ENCODE peak calls at places on chromosomes 4 and X, in nine cellular contexts. One of them, this sample, is unnamed.
A peak's percentile ranks its signal among the peaks of the same experiment; 100 is the strongest.

GRCh38 chr4:185773419-185773818 is 38.6 kb downstream of the SORBS2 start:
- DNase-seq in activated CD4-positive, alpha-beta T cell treated with anti-CD3 and anti-CD28 coated beads for 1 hour: no peak
- DNase-seq in astrocyte of the spinal cord: no peak
- DNase-seq in WERI-Rb-1: peak; percentile 89
- DNase-seq in fibroblast of pulmonary artery: no peak
- DNase-seq in H4: no peak
- DNase-seq in upper lobe of left lung: peak; percentile 59
- DNase-seq in GM10248: no peak
- DNase-seq in ureter: no peak
- DNase-seq in this sample: no peak

GRCh38 chrX:1045680-1046314 is 166.7 kb downstream of the CRLF2 start:
- DNase-seq in ureter: no peak
- DNase-seq in activated CD4-positive, alpha-beta T cell treated with anti-CD3 and anti-CD28 coated beads for 1 hour: no peak
- DNase-seq in upper lobe of left lung: no peak
- DNase-seq in fibroblast of pulmonary artery: no peak
- DNase-seq in GM10248: no peak
- DNase-seq in WERI-Rb-1: no peak
- DNase-seq in astrocyte of the spinal cord: no peak
- DNase-seq in H4: no peak
- DNase-seq in this sample: no peak

GRCh38 chr4:7183780-7184460 is 8.4 kb upstream of the SORCS2 start:
- DNase-seq in astrocyte of the spinal cord: no peak
- DNase-seq in fibroblast of pulmonary artery: no peak
- DNase-seq in WERI-Rb-1: no peak
- DNase-seq in activated CD4-positive, alpha-beta T cell treated with anti-CD3 and anti-CD28 coated beads for 1 hour: no peak
- DNase-seq in H4: no peak
- DNase-seq in GM10248: no peak
- DNase-seq in upper lobe of left lung: no peak
- DNase-seq in ureter: peak; percentile 10
- DNase-seq in this sample: no peak

GRCh38 chr4:1375761-1376322 is 28.8 kb downstream of the UVSSA start:
- DNase-seq in H4: no peak
- DNase-seq in astrocyte of the spinal cord: no peak
- DNase-seq in GM10248: no peak
- DNase-seq in WERI-Rb-1: peak; percentile 6
- DNase-seq in fibroblast of pulmonary artery: no peak
- DNase-seq in ureter: no peak
- DNase-seq in activated CD4-positive, alpha-beta T cell treated with anti-CD3 and anti-CD28 coated beads for 1 hour: no peak
- DNase-seq in upper lobe of left lung: no peak
- DNase-seq in this sample: no peak

GRCh38 chr4:1628892-1629703 is 55.0 kb downstream of the FAM53A start:
- DNase-seq in fibroblast of pulmonary artery: peak; percentile 49
- DNase-seq in H4: no peak
- DNase-seq in upper lobe of left lung: peak; percentile 62
- DNase-seq in astrocyte of the spinal cord: peak; percentile 17
- DNase-seq in activated CD4-positive, alpha-beta T cell treated with anti-CD3 and anti-CD28 coated beads for 1 hour: peak; percentile 55
- DNase-seq in WERI-Rb-1: peak; percentile 77
- DNase-seq in ureter: peak; percentile 61
- DNase-seq in GM10248: peak; percentile 87
- DNase-seq in this sample: no peak

GRCh38 chr4:109752545-109752944 is 22.7 kb upstream of the PLA2G12A start:
- DNase-seq in activated CD4-positive, alpha-beta T cell treated with anti-CD3 and anti-CD28 coated beads for 1 hour: no peak
- DNase-seq in WERI-Rb-1: no peak
- DNase-seq in GM10248: no peak
- DNase-seq in upper lobe of left lung: no peak
- DNase-seq in ureter: no peak
- DNase-seq in H4: no peak
- DNase-seq in fibroblast of pulmonary artery: no peak
- DNase-seq in astrocyte of the spinal cord: no peak
- DNase-seq in this sample: no peak

GRCh38 chrX:10111364-10112148 is 45.2 kb upstream of the CLCN4 start:
- DNase-seq in astrocyte of the spinal cord: no peak
- DNase-seq in GM10248: peak; percentile 48
- DNase-seq in ureter: no peak
- DNase-seq in H4: no peak
- DNase-seq in activated CD4-positive, alpha-beta T cell treated with anti-CD3 and anti-CD28 coated beads for 1 hour: peak; percentile 41
- DNase-seq in upper lobe of left lung: no peak
- DNase-seq in WERI-Rb-1: no peak
- DNase-seq in fibroblast of pulmonary artery: no peak
- DNase-seq in this sample: no peak

GRCh38 chr4:40577588-40578253 is 51.9 kb downstream of the RBM47 start:
- DNase-seq in fibroblast of pulmonary artery: peak; percentile 43
- DNase-seq in upper lobe of left lung: no peak
- DNase-seq in GM10248: no peak
- DNase-seq in H4: no peak
- DNase-seq in WERI-Rb-1: no peak
- DNase-seq in astrocyte of the spinal cord: no peak
- DNase-seq in ureter: no peak
- DNase-seq in activated CD4-positive, alpha-beta T cell treated with anti-CD3 and anti-CD28 coated beads for 1 hour: no peak
- DNase-seq in this sample: no peak

GRCh38 chrX:129825746-129826505 is 17.8 kb downstream of the ZDHHC9 start:
- DNase-seq in GM10248: no peak
- DNase-seq in upper lobe of left lung: no peak
- DNase-seq in activated CD4-positive, alpha-beta T cell treated with anti-CD3 and anti-CD28 coated beads for 1 hour: no peak
- DNase-seq in fibroblast of pulmonary artery: no peak
- DNase-seq in ureter: no peak
- DNase-seq in WERI-Rb-1: no peak
- DNase-seq in astrocyte of the spinal cord: no peak
- DNase-seq in H4: no peak
- DNase-seq in this sample: no peak

GRCh38 chr4:101171747-101172146 is 175.6 kb downstream of the PPP3CA start:
- DNase-seq in H4: no peak
- DNase-seq in fibroblast of pulmonary artery: no peak
- DNase-seq in activated CD4-positive, alpha-beta T cell treated with anti-CD3 and anti-CD28 coated beads for 1 hour: no peak
- DNase-seq in GM10248: no peak
- DNase-seq in upper lobe of left lung: no peak
- DNase-seq in ureter: no peak
- DNase-seq in WERI-Rb-1: no peak
- DNase-seq in astrocyte of the spinal cord: no peak
- DNase-seq in this sample: no peak

GRCh38 chr4:145546556-145546955 is 64.9 kb downstream of the SMAD1 start:
- DNase-seq in WERI-Rb-1: no peak
- DNase-seq in H4: no peak
- DNase-seq in GM10248: no peak
- DNase-seq in ureter: no peak
- DNase-seq in astrocyte of the spinal cord: peak; percentile 47
- DNase-seq in fibroblast of pulmonary artery: peak; percentile 59
- DNase-seq in activated CD4-positive, alpha-beta T cell treated with anti-CD3 and anti-CD28 coated beads for 1 hour: no peak
- DNase-seq in upper lobe of left lung: no peak
- DNase-seq in this sample: peak; percentile 53

GRCh38 chrX:133437771-133438170 is 22.5 kb upstream of the GPC4 start:
- DNase-seq in upper lobe of left lung: no peak
- DNase-seq in H4: no peak
- DNase-seq in activated CD4-positive, alpha-beta T cell treated with anti-CD3 and anti-CD28 coated beads for 1 hour: no peak
- DNase-seq in fibroblast of pulmonary artery: no peak
- DNase-seq in astrocyte of the spinal cord: no peak
- DNase-seq in ureter: no peak
- DNase-seq in GM10248: no peak
- DNase-seq in WERI-Rb-1: no peak
- DNase-seq in this sample: no peak

GRCh38 chrX:31603411-31604120 is 531.7 kb upstream of the FTHL17 start:
- DNase-seq in fibroblast of pulmonary artery: peak; percentile 19
- DNase-seq in ureter: no peak
- DNase-seq in WERI-Rb-1: no peak
- DNase-seq in GM10248: no peak
- DNase-seq in astrocyte of the spinal cord: peak; percentile 53
- DNase-seq in activated CD4-positive, alpha-beta T cell treated with anti-CD3 and anti-CD28 coated beads for 1 hour: no peak
- DNase-seq in upper lobe of left lung: no peak
- DNase-seq in H4: peak; percentile 16
- DNase-seq in this sample: peak; percentile 27

GRCh38 chr4:74503580-74503979 is 58.6 kb downstream of the AREG start:
- DNase-seq in ureter: no peak
- DNase-seq in astrocyte of the spinal cord: peak; percentile 77
- DNase-seq in fibroblast of pulmonary artery: peak; percentile 81
- DNase-seq in WERI-Rb-1: no peak
- DNase-seq in upper lobe of left lung: no peak
- DNase-seq in activated CD4-positive, alpha-beta T cell treated with anti-CD3 and anti-CD28 coated beads for 1 hour: no peak
- DNase-seq in H4: peak; percentile 42
- DNase-seq in GM10248: no peak
- DNase-seq in this sample: no peak

GRCh38 chr4:7112656-7113055 is 44.8 kb upstream of the GRPEL1 start:
- DNase-seq in fibroblast of pulmonary artery: no peak
- DNase-seq in GM10248: no peak
- DNase-seq in ureter: no peak
- DNase-seq in astrocyte of the spinal cord: no peak
- DNase-seq in H4: no peak
- DNase-seq in activated CD4-positive, alpha-beta T cell treated with anti-CD3 and anti-CD28 coated beads for 1 hour: no peak
- DNase-seq in upper lobe of left lung: peak; percentile 12
- DNase-seq in WERI-Rb-1: no peak
- DNase-seq in this sample: no peak

GRCh38 chrX:13506574-13506973 is 62.8 kb upstream of the EGFL6 start:
- DNase-seq in GM10248: peak; percentile 59
- DNase-seq in fibroblast of pulmonary artery: peak; percentile 67
- DNase-seq in WERI-Rb-1: peak; percentile 37
- DNase-seq in astrocyte of the spinal cord: peak; percentile 61
- DNase-seq in upper lobe of left lung: no peak
- DNase-seq in H4: peak; percentile 30
- DNase-seq in activated CD4-positive, alpha-beta T cell treated with anti-CD3 and anti-CD28 coated beads for 1 hour: peak; percentile 24
- DNase-seq in ureter: no peak
- DNase-seq in this sample: peak; percentile 49

GRCh38 chr4:184396001-184396400 is 78.3 kb downstream of the IRF2 start:
- DNase-seq in WERI-Rb-1: no peak
- DNase-seq in astrocyte of the spinal cord: peak; percentile 40
- DNase-seq in GM10248: peak; percentile 66
- DNase-seq in upper lobe of left lung: no peak
- DNase-seq in fibroblast of pulmonary artery: no peak
- DNase-seq in H4: peak; percentile 64
- DNase-seq in activated CD4-positive, alpha-beta T cell treated with anti-CD3 and anti-CD28 coated beads for 1 hour: no peak
- DNase-seq in ureter: peak; percentile 33
- DNase-seq in this sample: peak; percentile 53

GRCh38 chr4:62898115-62898514 is 1511.1 kb downstream of the TECRL start:
- DNase-seq in fibroblast of pulmonary artery: no peak
- DNase-seq in GM10248: no peak
- DNase-seq in astrocyte of the spinal cord: no peak
- DNase-seq in WERI-Rb-1: no peak
- DNase-seq in H4: no peak
- DNase-seq in upper lobe of left lung: no peak
- DNase-seq in activated CD4-positive, alpha-beta T cell treated with anti-CD3 and anti-CD28 coated beads for 1 hour: no peak
- DNase-seq in ureter: no peak
- DNase-seq in this sample: no peak

GRCh38 chr4:113433536-113434246 is 327.8 kb downstream of the CAMK2D start:
- DNase-seq in astrocyte of the spinal cord: peak; percentile 31
- DNase-seq in upper lobe of left lung: no peak
- DNase-seq in WERI-Rb-1: no peak
- DNase-seq in fibroblast of pulmonary artery: no peak
- DNase-seq in ureter: no peak
- DNase-seq in H4: no peak
- DNase-seq in GM10248: no peak
- DNase-seq in activated CD4-positive, alpha-beta T cell treated with anti-CD3 and anti-CD28 coated beads for 1 hour: no peak
- DNase-seq in this sample: no peak

GRCh38 chrX:103845165-103845653 is 13.2 kb upstream of the RAB9B start:
- DNase-seq in activated CD4-positive, alpha-beta T cell treated with anti-CD3 and anti-CD28 coated beads for 1 hour: peak; percentile 8
- DNase-seq in ureter: peak; percentile 54
- DNase-seq in H4: peak; percentile 62
- DNase-seq in GM10248: peak; percentile 28
- DNase-seq in upper lobe of left lung: peak; percentile 40
- DNase-seq in astrocyte of the spinal cord: peak; percentile 81
- DNase-seq in WERI-Rb-1: peak; percentile 46
- DNase-seq in fibroblast of pulmonary artery: peak; percentile 86
- DNase-seq in this sample: peak; percentile 72

GRCh38 chr4:69714086-69714485 is 46.3 kb downstream of the SULT1B1 start:
- DNase-seq in ureter: no peak
- DNase-seq in activated CD4-positive, alpha-beta T cell treated with anti-CD3 and anti-CD28 coated beads for 1 hour: no peak
- DNase-seq in astrocyte of the spinal cord: no peak
- DNase-seq in fibroblast of pulmonary artery: no peak
- DNase-seq in GM10248: no peak
- DNase-seq in H4: no peak
- DNase-seq in WERI-Rb-1: no peak
- DNase-seq in upper lobe of left lung: no peak
- DNase-seq in this sample: no peak

GRCh38 chr4:1695913-1696312 is 11.8 kb upstream of the FAM53A start:
- DNase-seq in activated CD4-positive, alpha-beta T cell treated with anti-CD3 and anti-CD28 coated beads for 1 hour: no peak
- DNase-seq in astrocyte of the spinal cord: no peak
- DNase-seq in H4: no peak
- DNase-seq in fibroblast of pulmonary artery: no peak
- DNase-seq in WERI-Rb-1: no peak
- DNase-seq in upper lobe of left lung: no peak
- DNase-seq in ureter: no peak
- DNase-seq in GM10248: no peak
- DNase-seq in this sample: no peak

GRCh38 chrX:101617211-101618191 is at the start of gene ARMCX6:
- DNase-seq in fibroblast of pulmonary artery: peak; percentile 76
- DNase-seq in H4: peak; percentile 23
- DNase-seq in astrocyte of the spinal cord: peak; percentile 73
- DNase-seq in upper lobe of left lung: peak; percentile 88
- DNase-seq in WERI-Rb-1: peak; percentile 74
- DNase-seq in GM10248: peak; percentile 70
- DNase-seq in activated CD4-positive, alpha-beta T cell treated with anti-CD3 and anti-CD28 coated beads for 1 hour: peak; percentile 60
- DNase-seq in ureter: peak; percentile 75
- DNase-seq in this sample: peak; percentile 39

GRCh38 chr4:161656525-161656924 is 507.3 kb downstream of the FSTL5 start:
- DNase-seq in GM10248: no peak
- DNase-seq in ureter: no peak
- DNase-seq in WERI-Rb-1: no peak
- DNase-seq in fibroblast of pulmonary artery: no peak
- DNase-seq in astrocyte of the spinal cord: no peak
- DNase-seq in H4: no peak
- DNase-seq in activated CD4-positive, alpha-beta T cell treated with anti-CD3 and anti-CD28 coated beads for 1 hour: no peak
- DNase-seq in upper lobe of left lung: no peak
- DNase-seq in this sample: no peak

GRCh38 chr4:72820107-72820506 is 249.4 kb downstream of the COX18 start:
- DNase-seq in activated CD4-positive, alpha-beta T cell treated with anti-CD3 and anti-CD28 coated beads for 1 hour: no peak
- DNase-seq in astrocyte of the spinal cord: no peak
- DNase-seq in GM10248: no peak
- DNase-seq in upper lobe of left lung: no peak
- DNase-seq in fibroblast of pulmonary artery: no peak
- DNase-seq in WERI-Rb-1: no peak
- DNase-seq in ureter: no peak
- DNase-seq in H4: no peak
- DNase-seq in this sample: no peak

GRCh38 chr4:126440297-126440696 is 1125.5 kb downstream of the FAT4 start:
- DNase-seq in GM10248: no peak
- DNase-seq in activated CD4-positive, alpha-beta T cell treated with anti-CD3 and anti-CD28 coated beads for 1 hour: no peak
- DNase-seq in ureter: no peak
- DNase-seq in upper lobe of left lung: no peak
- DNase-seq in WERI-Rb-1: no peak
- DNase-seq in astrocyte of the spinal cord: no peak
- DNase-seq in fibroblast of pulmonary artery: no peak
- DNase-seq in H4: no peak
- DNase-seq in this sample: no peak

GRCh38 chrX:15055146-15055930 is 182.1 kb downstream of the MOSPD2 start:
- DNase-seq in ureter: no peak
- DNase-seq in astrocyte of the spinal cord: peak; percentile 44
- DNase-seq in GM10248: no peak
- DNase-seq in H4: no peak
- DNase-seq in WERI-Rb-1: no peak
- DNase-seq in fibroblast of pulmonary artery: no peak
- DNase-seq in activated CD4-positive, alpha-beta T cell treated with anti-CD3 and anti-CD28 coated beads for 1 hour: no peak
- DNase-seq in upper lobe of left lung: no peak
- DNase-seq in this sample: no peak

GRCh38 chr4:73381214-73381613 is 22.9 kb upstream of the ALB start:
- DNase-seq in GM10248: no peak
- DNase-seq in H4: no peak
- DNase-seq in astrocyte of the spinal cord: no peak
- DNase-seq in WERI-Rb-1: no peak
- DNase-seq in ureter: no peak
- DNase-seq in activated CD4-positive, alpha-beta T cell treated with anti-CD3 and anti-CD28 coated beads for 1 hour: no peak
- DNase-seq in upper lobe of left lung: no peak
- DNase-seq in fibroblast of pulmonary artery: no peak
- DNase-seq in this sample: no peak

GRCh38 chr4:151276787-151277557 is at the start of gene PRSS48:
- DNase-seq in GM10248: peak; percentile 58
- DNase-seq in ureter: peak; percentile 49
- DNase-seq in H4: peak; percentile 43
- DNase-seq in WERI-Rb-1: peak; percentile 80
- DNase-seq in fibroblast of pulmonary artery: peak; percentile 66
- DNase-seq in astrocyte of the spinal cord: peak; percentile 48
- DNase-seq in activated CD4-positive, alpha-beta T cell treated with anti-CD3 and anti-CD28 coated beads for 1 hour: no peak
- DNase-seq in upper lobe of left lung: peak; percentile 51
- DNase-seq in this sample: peak; percentile 20

GRCh38 chr4:167232805-167233522 is 1.3 kb downstream of the SPOCK3 start:
- DNase-seq in WERI-Rb-1: no peak
- DNase-seq in astrocyte of the spinal cord: no peak
- DNase-seq in ureter: no peak
- DNase-seq in upper lobe of left lung: no peak
- DNase-seq in H4: no peak
- DNase-seq in fibroblast of pulmonary artery: no peak
- DNase-seq in activated CD4-positive, alpha-beta T cell treated with anti-CD3 and anti-CD28 coated beads for 1 hour: no peak
- DNase-seq in GM10248: no peak
- DNase-seq in this sample: no peak

GRCh38 chr4:66355328-66355727 is 685.0 kb upstream of the EPHA5 start:
- DNase-seq in fibroblast of pulmonary artery: no peak
- DNase-seq in WERI-Rb-1: no peak
- DNase-seq in activated CD4-positive, alpha-beta T cell treated with anti-CD3 and anti-CD28 coated beads for 1 hour: no peak
- DNase-seq in H4: no peak
- DNase-seq in upper lobe of left lung: no peak
- DNase-seq in GM10248: no peak
- DNase-seq in astrocyte of the spinal cord: no peak
- DNase-seq in ureter: no peak
- DNase-seq in this sample: no peak